ENCODE peak calls at places on chromosomes 4 and X, in eight cellular contexts. One of them, this sample, is unnamed.

GRCh38 chrX:68989865-68990606 is 161.2 kb downstream of the EFNB1 start:
- DNase-seq in left ventricle myocardium inferior: no peak
- DNase-seq in keratinocyte: no peak
- DNase-seq in CD4-positive, alpha-beta T cell: no peak
- DNase-seq in left lung: no peak
- DNase-seq in fibroblast of mammary gland: peak; percentile 61
- DNase-seq in CD8-positive, alpha-beta T cell: no peak
- DNase-seq in epithelial cell of esophagus: peak; percentile 10
- DNase-seq in this sample: peak; percentile 28

GRCh38 chr4:25949166-25949748 is 35.2 kb downstream of the SMIM20 start:
- DNase-seq in left lung: no peak
- DNase-seq in fibroblast of mammary gland: no peak
- DNase-seq in left ventricle myocardium inferior: no peak
- DNase-seq in CD4-positive, alpha-beta T cell: no peak
- DNase-seq in CD8-positive, alpha-beta T cell: no peak
- DNase-seq in epithelial cell of esophagus: no peak
- DNase-seq in keratinocyte: no peak
- DNase-seq in this sample: no peak

GRCh38 chr4:77913353-77913752 is 50.7 kb downstream of the MRPL1 start:
- DNase-seq in epithelial cell of esophagus: peak; percentile 69
- DNase-seq in fibroblast of mammary gland: peak; percentile 78
- DNase-seq in CD8-positive, alpha-beta T cell: no peak
- DNase-seq in left lung: no peak
- DNase-seq in left ventricle myocardium inferior: no peak
- DNase-seq in CD4-positive, alpha-beta T cell: no peak
- DNase-seq in keratinocyte: no peak
- DNase-seq in this sample: no peak

GRCh38 chr4:149999485-150000074 is 78.7 kb upstream of the DCLK2 start:
- DNase-seq in epithelial cell of esophagus: peak; percentile 70
- DNase-seq in CD4-positive, alpha-beta T cell: no peak
- DNase-seq in CD8-positive, alpha-beta T cell: no peak
- DNase-seq in fibroblast of mammary gland: peak; percentile 80
- DNase-seq in left lung: no peak
- DNase-seq in keratinocyte: no peak
- DNase-seq in left ventricle myocardium inferior: no peak
- DNase-seq in this sample: peak; percentile 66

GRCh38 chr4:128424524-128425195 is 137.0 kb upstream of the PGRMC2 start:
- DNase-seq in CD4-positive, alpha-beta T cell: no peak
- DNase-seq in keratinocyte: peak; percentile 33
- DNase-seq in fibroblast of mammary gland: peak; percentile 60
- DNase-seq in left ventricle myocardium inferior: no peak
- DNase-seq in left lung: no peak
- DNase-seq in epithelial cell of esophagus: peak; percentile 89
- DNase-seq in CD8-positive, alpha-beta T cell: no peak
- DNase-seq in this sample: peak; percentile 21

GRCh38 chrX:23662187-23662586 is 5.1 kb upstream of the PRDX4 start:
- DNase-seq in left lung: no peak
- DNase-seq in left ventricle myocardium inferior: no peak
- DNase-seq in epithelial cell of esophagus: no peak
- DNase-seq in keratinocyte: no peak
- DNase-seq in CD4-positive, alpha-beta T cell: no peak
- DNase-seq in CD8-positive, alpha-beta T cell: no peak
- DNase-seq in fibroblast of mammary gland: no peak
- DNase-seq in this sample: no peak

GRCh38 chr4:102541708-102542107 is 40.5 kb downstream of the NFKB1 start:
- DNase-seq in CD4-positive, alpha-beta T cell: no peak
- DNase-seq in CD8-positive, alpha-beta T cell: no peak
- DNase-seq in keratinocyte: no peak
- DNase-seq in fibroblast of mammary gland: no peak
- DNase-seq in left lung: no peak
- DNase-seq in left ventricle myocardium inferior: no peak
- DNase-seq in epithelial cell of esophagus: peak; percentile 46
- DNase-seq in this sample: no peak

GRCh38 chr4:153276966-153277365 is 67.5 kb upstream of the MND1 start:
- DNase-seq in epithelial cell of esophagus: no peak
- DNase-seq in CD8-positive, alpha-beta T cell: no peak
- DNase-seq in keratinocyte: no peak
- DNase-seq in left ventricle myocardium inferior: no peak
- DNase-seq in fibroblast of mammary gland: no peak
- DNase-seq in CD4-positive, alpha-beta T cell: no peak
- DNase-seq in left lung: no peak
- DNase-seq in this sample: no peak

GRCh38 chrX:13270360-13270759 is 49.5 kb downstream of the ATXN3L start:
- DNase-seq in left lung: no peak
- DNase-seq in CD4-positive, alpha-beta T cell: no peak
- DNase-seq in epithelial cell of esophagus: peak; percentile 80
- DNase-seq in fibroblast of mammary gland: no peak
- DNase-seq in left ventricle myocardium inferior: no peak
- DNase-seq in keratinocyte: peak; percentile 41
- DNase-seq in CD8-positive, alpha-beta T cell: no peak
- DNase-seq in this sample: no peak

GRCh38 chr4:140085062-140085622 is 68.8 kb downstream of the MAML3 start:
- DNase-seq in left lung: no peak
- DNase-seq in keratinocyte: no peak
- DNase-seq in CD4-positive, alpha-beta T cell: no peak
- DNase-seq in epithelial cell of esophagus: no peak
- DNase-seq in fibroblast of mammary gland: no peak
- DNase-seq in left ventricle myocardium inferior: no peak
- DNase-seq in CD8-positive, alpha-beta T cell: no peak
- DNase-seq in this sample: no peak

GRCh38 chr4:123250843-123251242 is 145.8 kb upstream of the SPRY1 start:
- DNase-seq in keratinocyte: no peak
- DNase-seq in left lung: no peak
- DNase-seq in CD4-positive, alpha-beta T cell: no peak
- DNase-seq in CD8-positive, alpha-beta T cell: no peak
- DNase-seq in left ventricle myocardium inferior: peak; percentile 35
- DNase-seq in epithelial cell of esophagus: peak; percentile 55
- DNase-seq in fibroblast of mammary gland: peak; percentile 30
- DNase-seq in this sample: no peak

GRCh38 chrX:3046253-3046909 is 5.1 kb downstream of the ARSF start:
- DNase-seq in left lung: no peak
- DNase-seq in CD8-positive, alpha-beta T cell: no peak
- DNase-seq in fibroblast of mammary gland: no peak
- DNase-seq in CD4-positive, alpha-beta T cell: no peak
- DNase-seq in left ventricle myocardium inferior: no peak
- DNase-seq in keratinocyte: no peak
- DNase-seq in epithelial cell of esophagus: no peak
- DNase-seq in this sample: no peak

GRCh38 chrX:17644001-17644400 is 93.3 kb upstream of the SCML1 start:
- DNase-seq in CD4-positive, alpha-beta T cell: no peak
- DNase-seq in keratinocyte: no peak
- DNase-seq in left lung: no peak
- DNase-seq in left ventricle myocardium inferior: no peak
- DNase-seq in fibroblast of mammary gland: no peak
- DNase-seq in CD8-positive, alpha-beta T cell: no peak
- DNase-seq in epithelial cell of esophagus: no peak
- DNase-seq in this sample: no peak

GRCh38 chr4:151129801-151130200 is 30.4 kb downstream of the RPS3A start:
- DNase-seq in left ventricle myocardium inferior: no peak
- DNase-seq in fibroblast of mammary gland: no peak
- DNase-seq in epithelial cell of esophagus: no peak
- DNase-seq in left lung: no peak
- DNase-seq in CD8-positive, alpha-beta T cell: no peak
- DNase-seq in keratinocyte: no peak
- DNase-seq in CD4-positive, alpha-beta T cell: no peak
- DNase-seq in this sample: no peak

GRCh38 chrX:13380230-13380629 is 60.4 kb upstream of the ATXN3L start:
- DNase-seq in CD8-positive, alpha-beta T cell: no peak
- DNase-seq in keratinocyte: no peak
- DNase-seq in epithelial cell of esophagus: peak; percentile 72
- DNase-seq in left lung: no peak
- DNase-seq in CD4-positive, alpha-beta T cell: no peak
- DNase-seq in left ventricle myocardium inferior: no peak
- DNase-seq in fibroblast of mammary gland: peak; percentile 70
- DNase-seq in this sample: no peak

GRCh38 chr4:45442466-45442865 is 681.4 kb downstream of the GABRG1 start:
- DNase-seq in CD8-positive, alpha-beta T cell: no peak
- DNase-seq in epithelial cell of esophagus: peak; percentile 0
- DNase-seq in fibroblast of mammary gland: peak; percentile 24
- DNase-seq in CD4-positive, alpha-beta T cell: no peak
- DNase-seq in left ventricle myocardium inferior: no peak
- DNase-seq in keratinocyte: no peak
- DNase-seq in left lung: no peak
- DNase-seq in this sample: no peak

GRCh38 chr4:26596843-26597242 is 13.0 kb downstream of the TBC1D19 start:
- DNase-seq in CD8-positive, alpha-beta T cell: no peak
- DNase-seq in epithelial cell of esophagus: no peak
- DNase-seq in left ventricle myocardium inferior: no peak
- DNase-seq in CD4-positive, alpha-beta T cell: no peak
- DNase-seq in keratinocyte: no peak
- DNase-seq in left lung: no peak
- DNase-seq in fibroblast of mammary gland: no peak
- DNase-seq in this sample: no peak

GRCh38 chrX:87578978-87579377 is 61.4 kb downstream of the KLHL4 start:
- DNase-seq in epithelial cell of esophagus: peak; percentile 0
- DNase-seq in keratinocyte: no peak
- DNase-seq in CD4-positive, alpha-beta T cell: no peak
- DNase-seq in left ventricle myocardium inferior: no peak
- DNase-seq in fibroblast of mammary gland: peak; percentile 5
- DNase-seq in left lung: no peak
- DNase-seq in CD8-positive, alpha-beta T cell: no peak
- DNase-seq in this sample: no peak
- TF ChIP-seq CTCF in epithelial cell of esophagus: no peak
- TF ChIP-seq CTCF in keratinocyte: no peak
- TF ChIP-seq CTCF in CD4-positive, alpha-beta T cell: no peak
- TF ChIP-seq CTCF in left ventricle myocardium inferior: no peak
- TF ChIP-seq CTCF in fibroblast of mammary gland: peak; percentile 22
- TF ChIP-seq CTCF in left lung: no peak
- TF ChIP-seq CTCF in CD8-positive, alpha-beta T cell: no peak
- TF ChIP-seq CTCF in this sample: no peak

DNA sequence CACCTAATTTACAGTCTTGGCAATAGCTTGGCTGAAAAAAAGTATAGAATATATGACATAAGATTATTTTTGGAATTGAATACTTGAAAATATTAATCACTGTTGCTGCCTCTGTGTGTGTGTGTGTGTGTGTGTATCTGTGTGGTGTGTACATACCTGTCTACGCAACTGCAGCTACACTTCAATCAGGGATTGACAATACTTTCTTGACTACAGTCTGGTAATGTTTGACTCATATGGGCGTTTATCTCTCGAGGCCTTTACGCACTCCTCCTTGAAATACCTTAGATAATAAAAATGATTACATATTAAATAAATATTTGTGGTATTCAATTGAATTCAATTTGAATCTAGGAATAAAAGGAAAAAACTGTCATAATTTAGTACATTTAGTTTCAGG is 565.2 kb downstream of the PCDH18 start:
- DNase-seq in fibroblast of mammary gland: no peak
- DNase-seq in left ventricle myocardium inferior: no peak
- DNase-seq in left lung: no peak
- DNase-seq in keratinocyte: no peak
- DNase-seq in CD4-positive, alpha-beta T cell: no peak
- DNase-seq in epithelial cell of esophagus: peak; percentile 34
- DNase-seq in CD8-positive, alpha-beta T cell: no peak
- DNase-seq in this sample: no peak
- TF ChIP-seq CTCF in fibroblast of mammary gland: no peak
- TF ChIP-seq CTCF in left ventricle myocardium inferior: no peak
- TF ChIP-seq CTCF in left lung: no peak
- TF ChIP-seq CTCF in keratinocyte: no peak
- TF ChIP-seq CTCF in CD4-positive, alpha-beta T cell: no peak
- TF ChIP-seq CTCF in epithelial cell of esophagus: no peak
- TF ChIP-seq CTCF in CD8-positive, alpha-beta T cell: no peak
- TF ChIP-seq CTCF in this sample: no peak

GRCh38 chr4:6765703-6766102 is 16.8 kb upstream of the KIAA0232 start:
- DNase-seq in fibroblast of mammary gland: no peak
- DNase-seq in left lung: no peak
- DNase-seq in CD8-positive, alpha-beta T cell: no peak
- DNase-seq in left ventricle myocardium inferior: no peak
- DNase-seq in epithelial cell of esophagus: no peak
- DNase-seq in keratinocyte: no peak
- DNase-seq in CD4-positive, alpha-beta T cell: no peak
- DNase-seq in this sample: no peak

GRCh38 chr4:6762244-6762615 is 20.3 kb upstream of the KIAA0232 start:
- DNase-seq in keratinocyte: no peak
- DNase-seq in epithelial cell of esophagus: no peak
- DNase-seq in CD4-positive, alpha-beta T cell: no peak
- DNase-seq in CD8-positive, alpha-beta T cell: no peak
- DNase-seq in left lung: no peak
- DNase-seq in fibroblast of mammary gland: no peak
- DNase-seq in left ventricle myocardium inferior: no peak
- DNase-seq in this sample: no peak

GRCh38 chr4:6764976-6765620 is 17.4 kb upstream of the KIAA0232 start:
- DNase-seq in fibroblast of mammary gland: no peak
- DNase-seq in left ventricle myocardium inferior: no peak
- DNase-seq in epithelial cell of esophagus: no peak
- DNase-seq in keratinocyte: no peak
- DNase-seq in CD8-positive, alpha-beta T cell: no peak
- DNase-seq in left lung: no peak
- DNase-seq in CD4-positive, alpha-beta T cell: no peak
- DNase-seq in this sample: no peak

GRCh38 chr4:6761540-6762243 is 20.8 kb upstream of the KIAA0232 start:
- DNase-seq in keratinocyte: no peak
- DNase-seq in CD4-positive, alpha-beta T cell: no peak
- DNase-seq in fibroblast of mammary gland: no peak
- DNase-seq in left ventricle myocardium inferior: no peak
- DNase-seq in CD8-positive, alpha-beta T cell: no peak
- DNase-seq in epithelial cell of esophagus: no peak
- DNase-seq in left lung: no peak
- DNase-seq in this sample: no peak

DNA sequence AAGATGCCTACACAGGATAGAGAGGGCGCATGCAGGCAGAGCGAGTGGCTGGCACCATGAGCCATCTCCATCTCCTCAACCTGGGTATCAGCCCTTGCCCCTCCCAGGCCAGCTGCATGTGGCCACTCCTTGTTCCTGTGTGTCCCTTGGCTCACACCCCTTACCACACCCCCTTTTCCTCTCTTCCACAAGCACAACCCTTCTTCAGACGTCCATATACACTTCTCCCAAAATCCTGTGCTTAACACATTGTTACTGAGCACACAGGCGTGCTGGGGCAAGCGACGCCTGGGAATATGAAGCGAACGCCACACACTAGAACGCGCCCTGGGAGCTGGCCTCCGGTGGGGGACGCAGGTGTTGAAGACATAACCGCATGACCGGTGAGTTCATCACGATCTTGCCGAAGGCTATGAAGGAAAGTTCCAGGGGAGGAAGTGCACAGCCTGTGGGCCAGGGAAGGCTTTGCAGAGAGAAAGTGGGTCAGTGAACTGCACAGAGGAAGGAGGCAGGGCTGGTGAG is 19.1 kb upstream of the KIAA0232 start:
- DNase-seq in left lung: no peak
- DNase-seq in keratinocyte: peak; percentile 98
- DNase-seq in CD8-positive, alpha-beta T cell: no peak
- DNase-seq in fibroblast of mammary gland: no peak
- DNase-seq in left ventricle myocardium inferior: no peak
- DNase-seq in epithelial cell of esophagus: peak; percentile 98
- DNase-seq in CD4-positive, alpha-beta T cell: no peak
- DNase-seq in this sample: no peak
- TF ChIP-seq CTCF in left lung: no peak
- TF ChIP-seq CTCF in keratinocyte: no peak
- TF ChIP-seq CTCF in CD8-positive, alpha-beta T cell: no peak
- TF ChIP-seq CTCF in fibroblast of mammary gland: peak; percentile 7
- TF ChIP-seq CTCF in left ventricle myocardium inferior: no peak
- TF ChIP-seq CTCF in epithelial cell of esophagus: peak; percentile 66
- TF ChIP-seq CTCF in CD4-positive, alpha-beta T cell: no peak
- TF ChIP-seq CTCF in this sample: no peak

DNA sequence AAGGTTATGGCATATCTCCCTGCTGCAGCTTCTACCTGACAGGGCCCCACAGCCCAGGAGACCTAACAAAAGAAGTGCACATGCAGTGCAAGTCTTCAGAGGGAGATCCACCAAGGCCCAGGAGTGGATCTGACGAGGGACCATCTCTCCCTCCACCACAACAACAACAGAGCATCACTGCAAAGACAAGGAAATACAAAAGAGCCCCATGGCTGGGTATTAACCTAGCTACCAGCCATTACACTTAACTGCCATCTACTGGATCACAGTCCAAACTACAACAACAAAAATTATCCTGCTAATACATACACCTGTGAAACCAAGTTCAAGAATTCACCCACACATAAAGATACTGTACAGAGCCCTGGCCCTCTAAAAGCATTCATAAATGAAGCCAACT is 280.2 kb upstream of the SLC7A11 start:
- DNase-seq in CD8-positive, alpha-beta T cell: no peak
- DNase-seq in CD4-positive, alpha-beta T cell: no peak
- DNase-seq in fibroblast of mammary gland: peak; percentile 31
- DNase-seq in epithelial cell of esophagus: peak; percentile 58
- DNase-seq in keratinocyte: no peak
- DNase-seq in left ventricle myocardium inferior: no peak
- DNase-seq in left lung: no peak
- DNase-seq in this sample: no peak
- TF ChIP-seq CTCF in CD8-positive, alpha-beta T cell: no peak
- TF ChIP-seq CTCF in CD4-positive, alpha-beta T cell: no peak
- TF ChIP-seq CTCF in fibroblast of mammary gland: peak; percentile 51
- TF ChIP-seq CTCF in epithelial cell of esophagus: peak; percentile 69
- TF ChIP-seq CTCF in keratinocyte: peak; percentile 40
- TF ChIP-seq CTCF in left ventricle myocardium inferior: peak; percentile 23
- TF ChIP-seq CTCF in left lung: no peak
- TF ChIP-seq CTCF in this sample: peak; percentile 67

This sample was measured in AG09309.